ENCODE peak calls at places on chromosomes 3 and 15, in five cellular contexts. G, F, N, O and U are unnamed samples.

GRCh38 chr3:46670000-46670890 is 23.2 kb downstream of the ALS2CL start:
- DNase-seq in G (no peak), F (no peak), N (no peak), O (peak; percentile 47), U (no peak)

GRCh38 chr3:78496458-78496857 is 1271.3 kb downstream of the ROBO1 start:
- DNase-seq in G (no peak), F (no peak), N (no peak), O (no peak), U (no peak)

GRCh38 chr3:125556314-125556713 is 36.3 kb upstream of the SNX4 start:
- DNase-seq in G (no peak), F (no peak), N (no peak), O (no peak), U (no peak)

GRCh38 chr15:83066034-83066760 is 855 bp downstream of the BTBD1 start:
- DNase-seq in G (no peak), F (no peak), N (no peak), O (no peak), U (no peak)

GRCh38 chr15:99057697-99058420 is 47.0 kb upstream of the SYNM start:
- DNase-seq in G (no peak), F (no peak), N (peak; percentile 41), O (no peak), U (no peak)

GRCh38 chr3:125055913-125056705 is at the start of gene HEG1:
- DNase-seq in G (peak; percentile 51), F (peak; percentile 70), N (peak; percentile 87), O (peak; percentile 96), U (peak; percentile 41)

GRCh38 chr15:67839929-67840746 is at the start of gene RNU6-1:
- DNase-seq in G (peak; percentile 71), F (peak; percentile 98), N (peak; percentile 95), O (peak; percentile 98), U (peak; percentile 94)

GRCh38 chr3:3577823-3578222 is 221.4 kb upstream of the LRRN1 start:
- DNase-seq in G (no peak), F (no peak), N (no peak), O (no peak), U (no peak)

GRCh38 chr3:46716461-46717441 is 918 bp downstream of the PRSS50 start:
- DNase-seq in G (no peak), F (no peak), N (no peak), O (no peak), U (no peak)

GRCh38 chr15:35624881-35625280 is 78.9 kb upstream of the DPH6 start:
- DNase-seq in G (no peak), F (no peak), N (no peak), O (peak; percentile 67), U (no peak)

GRCh38 chr3:54511766-54512365 is 389.5 kb downstream of the CACNA2D3 start:
- DNase-seq in G (no peak), F (no peak), N (no peak), O (no peak), U (no peak)

GRCh38 chr15:40093224-40093842 is 15.3 kb downstream of the BMF start:
- DNase-seq in G (peak; percentile 68), F (no peak), N (no peak), O (peak; percentile 77), U (no peak)

GRCh38 chr15:76006136-76006778 is 6.0 kb downstream of the NRG4 start:
- DNase-seq in G (no peak), F (no peak), N (no peak), O (no peak), U (no peak)

GRCh38 chr3:143063018-143063417 is 56.6 kb upstream of the CHST2 start:
- DNase-seq in G (no peak), F (no peak), N (no peak), O (no peak), U (no peak)

GRCh38 chr15:97840501-97840900 is 120.0 kb upstream of the ARRDC4 start:
- DNase-seq in G (no peak), F (no peak), N (no peak), O (no peak), U (no peak)

GRCh38 chr3:12948891-12949711 is 107.7 kb upstream of the RPL32 start:
- DNase-seq in G (no peak), F (no peak), N (no peak), O (peak; percentile 66), U (no peak)

GRCh38 chr3:28575100-28575747 is 226.6 kb upstream of the AZI2 start:
- DNase-seq in G (no peak), F (no peak), N (peak; percentile 20), O (peak; percentile 70), U (no peak)

GRCh38 chr3:87350367-87351199 is 74.2 kb upstream of the POU1F1 start:
- DNase-seq in G (peak; percentile 48), F (peak; percentile 55), N (no peak), O (no peak), U (peak; percentile 33)

GRCh38 chr3:177484926-177485325 is 287.6 kb upstream of the TBL1XR1 start:
- DNase-seq in G (no peak), F (no peak), N (no peak), O (no peak), U (no peak)

GRCh38 chr3:187975571-187976360 is 178.2 kb upstream of the LPP start:
- DNase-seq in G (peak; percentile 98), F (no peak), N (no peak), O (peak; percentile 79), U (no peak)

GRCh38 chr3:34837848-34838741 is 801.2 kb upstream of the ARPP21 start:
- DNase-seq in G (no peak), F (no peak), N (no peak), O (no peak), U (no peak)

GRCh38 chr3:172098698-172099494 is 59.5 kb downstream of the FNDC3B start:
- DNase-seq in G (no peak), F (no peak), N (no peak), O (no peak), U (no peak)

DNA sequence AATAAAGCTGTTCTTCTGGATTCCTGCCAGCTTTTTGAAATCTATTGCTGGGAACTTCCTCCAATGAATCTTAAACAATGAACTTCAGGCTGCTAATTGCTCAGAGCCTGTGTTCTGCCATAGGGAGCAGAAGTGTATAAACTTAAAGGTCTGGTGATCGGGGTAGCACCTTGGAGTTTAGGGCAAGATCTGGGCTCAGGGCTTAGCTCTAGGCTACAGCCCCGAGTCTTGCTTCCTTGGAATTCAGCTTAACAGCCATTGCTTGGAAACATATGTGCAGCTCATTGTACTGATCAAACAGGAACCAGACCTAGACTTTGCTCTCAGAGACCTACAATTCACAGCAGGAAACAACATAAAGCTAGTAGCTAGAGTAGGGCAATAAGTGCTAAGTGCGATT is 1.5 kb downstream of the ARL14 start:
- DNase-seq in G (no peak), F (no peak), N (no peak), O (no peak), U (no peak)
- H3K4me3 ChIP-seq in G (peak overlapping the region; percentile 48), F (no peak overlapping the region), N (no peak overlapping the region), O (no peak overlapping the region), U (no peak overlapping the region)

GRCh38 chr3:183554377-183554776 is 1.1 kb downstream of the KLHL6 start:
- DNase-seq in G (no peak), F (peak; percentile 16), N (no peak), O (no peak), U (no peak)

GRCh38 chr3:183551930-183552329 is 3.6 kb downstream of the KLHL6 start:
- DNase-seq in G (no peak), F (no peak), N (no peak), O (no peak), U (no peak)

GRCh38 chr3:183553263-183554026 is 2.1 kb downstream of the KLHL6 start:
- DNase-seq in G (no peak), F (no peak), N (no peak), O (no peak), U (no peak)

GRCh38 chr3:183560607-183561006 is 5.1 kb upstream of the KLHL6 start:
- DNase-seq in G (no peak), F (peak; percentile 18), N (no peak), O (no peak), U (no peak)

GRCh38 chr3:183555541-183556081 is at the start of gene KLHL6:
- DNase-seq in G (no peak), F (peak; percentile 75), N (no peak), O (peak; percentile 78), U (peak; percentile 84)
- H3K4me3 ChIP-seq in G (no peak within 1 kb of the TSS), F (peak within 1 kb of the TSS; percentile 82), N (no peak within 1 kb of the TSS), O (peak within 1 kb of the TSS; percentile 18), U (peak within 1 kb of the TSS; percentile 57)

DNA sequence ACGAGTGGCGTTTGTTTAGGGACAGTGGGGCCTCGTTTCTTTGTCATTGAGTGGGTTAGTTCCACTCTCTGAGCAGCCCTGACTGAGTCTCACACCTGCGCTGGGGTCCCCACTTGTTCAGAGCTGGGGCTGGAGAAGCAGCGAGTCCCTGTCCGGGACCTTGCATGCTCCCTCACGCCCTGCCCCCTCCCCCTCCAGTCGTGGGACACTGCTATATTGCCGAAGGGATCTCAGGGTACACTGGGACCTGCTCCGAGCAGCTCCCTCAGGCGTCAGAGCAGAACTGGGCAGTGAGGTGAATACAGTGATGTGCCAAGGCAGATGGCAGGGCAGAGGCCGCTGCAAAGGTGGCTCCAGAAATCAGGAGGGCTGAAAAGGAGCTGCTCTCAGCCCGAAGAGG is 59.9 kb upstream of the KLF13 start:
- DNase-seq in G (no peak), F (no peak), N (no peak), O (no peak), U (no peak)
- H3K4me3 ChIP-seq in G (no peak overlapping the region), F (peak overlapping the region; percentile 24), N (no peak overlapping the region), O (no peak overlapping the region), U (peak overlapping the region; percentile 24)

GRCh38 chr15:26889298-26889898 is 22.5 kb downstream of the GABRA5 start:
- DNase-seq in G (no peak), F (peak; percentile 17), N (no peak), O (no peak), U (peak; percentile 76)
- H3K4me3 ChIP-seq in G (no peak overlapping the region), F (no peak overlapping the region), N (no peak overlapping the region), O (no peak overlapping the region), U (no peak overlapping the region)

GRCh38 chr3:42366550-42366949 is 43.9 kb downstream of the LYZL4 start:
- DNase-seq in G (no peak), F (no peak), N (no peak), O (no peak), U (no peak)
- H3K4me3 ChIP-seq in G (no peak overlapping the region), F (no peak overlapping the region), N (no peak overlapping the region), O (no peak overlapping the region), U (no peak overlapping the region)

GRCh38 chr15:45454825-45455224 is 67.7 kb downstream of the SLC30A4 start:
- DNase-seq in G (peak; percentile 80), F (peak; percentile 53), N (peak; percentile 53), O (peak; percentile 78), U (peak; percentile 88)

GRCh38 chr15:45457215-45457614 is 65.3 kb downstream of the SLC30A4 start:
- DNase-seq in G (no peak), F (no peak), N (no peak), O (no peak), U (peak; percentile 31)

GRCh38 chr15:45458746-45459403 is 63.7 kb downstream of the SLC30A4 start:
- DNase-seq in G (no peak), F (peak; percentile 82), N (peak; percentile 69), O (no peak), U (peak; percentile 69)

GRCh38 chr15:45457641-45458539 is 64.7 kb downstream of the SLC30A4 start:
- DNase-seq in G (peak; percentile 66), F (peak; percentile 83), N (peak; percentile 55), O (no peak), U (peak; percentile 88)

GRCh38 chr15:45456212-45457106 is 66.1 kb downstream of the SLC30A4 start:
- DNase-seq in G (peak; percentile 92), F (no peak), N (peak; percentile 28), O (peak; percentile 79), U (peak; percentile 56)
- H3K4me3 ChIP-seq in G (no peak overlapping the region), F (no peak overlapping the region), N (no peak overlapping the region), O (no peak overlapping the region), U (no peak overlapping the region)

GRCh38 chr3:167675835-167676234 is 22.1 kb upstream of the WDR49 start:
- DNase-seq in G (no peak), F (no peak), N (no peak), O (no peak), U (no peak)
- H3K4me3 ChIP-seq in G (no peak overlapping the region), F (no peak overlapping the region), N (no peak overlapping the region), O (no peak overlapping the region), U (no peak overlapping the region)

GRCh38 chr3:146160233-146160963 is 586 bp downstream of the PLOD2 start:
- DNase-seq in G (peak; percentile 80), F (no peak), N (peak; percentile 71), O (peak; percentile 87), U (no peak)
- H3K4me3 ChIP-seq in G (peak overlapping the region; percentile 79), F (no peak overlapping the region), N (peak overlapping the region; percentile 83), O (peak overlapping the region; percentile 91), U (no peak overlapping the region)